ENCODE peak calls at places on chromosomes 1 and 21, in four cellular contexts. U is fibroblast of the aortic adventitia, I is astrocyte of the spinal cord, F is kidney epithelial cell. T is an unnamed sample.

GRCh38 chr1:35030338-35031102 is 1.2 kb downstream of the ZMYM6 start:
- DNase-seq in U (no peak), I (no peak), F (no peak), T (no peak)

GRCh38 chr1:182565537-182565936 is 23.5 kb downstream of the RNASEL start:
- DNase-seq in U (no peak), I (no peak), F (no peak), T (no peak)

GRCh38 chr1:154808909-154809262 is 61.2 kb downstream of the KCNN3 start:
- DNase-seq in U (no peak), I (no peak), F (peak), T (no peak)

GRCh38 chr21:46125846-46126301 is 28.0 kb downstream of the COL6A2 start:
- DNase-seq in U (no peak), I (no peak), F (no peak), T (no peak)

GRCh38 chr1:169460193-169460833 is 25.4 kb downstream of the SLC19A2 start:
- DNase-seq in U (peak), I (peak), F (no peak), T (no peak)

GRCh38 chr1:152621993-152622392 is 910 bp downstream of the LCE3A start:
- DNase-seq in U (no peak), I (no peak), F (no peak), T (no peak)

GRCh38 chr21:14438204-14438603 is 55.3 kb upstream of the HSPA13 start:
- DNase-seq in U (peak), I (no peak), F (no peak), T (no peak)

GRCh38 chr1:65459397-65459768 is 38.9 kb downstream of the LEPR start:
- DNase-seq in U (peak), I (peak), F (no peak), T (no peak)

GRCh38 chr21:33089439-33089838 is 19.5 kb downstream of the OLIG1 start:
- DNase-seq in U (no peak), I (no peak), F (no peak), T (no peak)

GRCh38 chr1:212610575-212610967 is 2.0 kb downstream of the ATF3 start:
- DNase-seq in U (no peak), I (no peak), F (no peak), T (no peak)

GRCh38 chr1:46532498-46533178 is 18.8 kb downstream of the KNCN start:
- DNase-seq in U (peak), I (peak), F (no peak), T (no peak)
- H3K4me3 ChIP-seq in U (peak), I (no peak), F (peak), T (peak)

GRCh38 chr1:54488831-54489626 is 59.0 kb upstream of the ACOT11 start:
- DNase-seq in U (peak), I (peak), F (no peak), T (peak)

GRCh38 chr1:54486864-54487263 is 61.2 kb upstream of the ACOT11 start:
- DNase-seq in U (no peak), I (no peak), F (no peak), T (no peak)

GRCh38 chr1:54488065-54488750 is 59.8 kb upstream of the ACOT11 start:
- DNase-seq in U (peak), I (peak), F (peak), T (peak)

GRCh38 chr1:54489627-54490240 is 58.3 kb upstream of the ACOT11 start:
- DNase-seq in U (no peak), I (no peak), F (no peak), T (no peak)

DNA sequence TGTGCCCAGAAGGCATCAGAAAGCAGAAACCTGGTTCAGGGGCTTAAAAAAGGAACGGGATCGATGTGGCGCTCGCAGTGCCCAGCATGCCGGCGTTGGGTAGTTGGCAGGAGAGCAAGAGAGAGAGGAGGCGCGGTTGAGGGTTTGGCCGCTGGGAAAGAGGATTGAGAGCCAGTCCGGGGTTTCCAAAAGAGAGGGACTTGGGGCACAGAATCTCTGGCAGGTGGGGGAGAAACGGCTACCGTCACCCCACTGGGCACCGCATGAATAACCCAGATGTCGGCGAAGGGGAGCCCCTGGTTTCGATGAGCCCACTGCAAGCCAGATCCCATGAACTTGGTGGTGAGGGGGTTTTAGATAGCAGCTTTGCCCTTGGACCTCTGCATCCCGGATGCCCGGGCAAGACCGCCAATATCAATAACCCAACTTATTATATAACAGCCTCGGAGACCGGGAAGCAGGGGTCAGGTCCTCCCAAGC is 60.4 kb upstream of the ACOT11 start:
- DNase-seq in U (no peak), I (no peak), F (no peak), T (no peak)
- H3K4me3 ChIP-seq in U (peak), I (peak), F (peak), T (peak)

DNA sequence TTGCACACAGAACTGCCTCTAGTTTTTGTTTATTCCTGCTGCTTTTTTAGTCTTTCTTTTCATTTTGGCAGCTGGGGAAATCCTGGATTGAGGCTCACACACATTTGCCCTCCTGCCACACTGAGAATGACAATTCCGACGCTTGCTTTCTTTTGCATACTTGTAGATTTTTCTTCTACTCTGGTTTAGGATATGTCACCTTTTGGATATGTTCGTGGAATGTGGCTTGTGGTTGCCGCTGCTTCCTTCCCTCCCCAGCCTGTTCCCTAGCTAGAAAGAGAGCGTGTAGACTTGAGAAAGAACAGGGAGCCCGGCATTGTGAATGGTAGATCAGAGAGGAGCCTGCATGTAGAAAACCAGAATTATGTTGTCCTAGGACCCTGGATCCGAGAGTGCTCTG is 56.0 kb downstream of the PEX14 start:
- DNase-seq in U (no peak), I (peak), F (peak), T (no peak)
- H3K4me3 ChIP-seq in U (no peak), I (no peak), F (no peak), T (peak)

GRCh38 chr1:156858555-156858956 is 361 bp downstream of the INSRR start:
- DNase-seq in U (no peak), I (no peak), F (no peak), T (no peak)
- H3K4me3 ChIP-seq in U (no peak), I (no peak), F (no peak), T (no peak)

GRCh38 chr1:180040034-180040433 is 85.4 kb downstream of the CEP350 start:
- DNase-seq in U (peak), I (peak), F (no peak), T (peak)
- H3K4me3 ChIP-seq in U (no peak), I (no peak), F (no peak), T (no peak)